ENCODE peak calls at places on chromosomes 3 and 15, in four cellular contexts. V is fibroblast of lung, I is ovary, C is choroid plexus epithelial cell. T is an unnamed sample.
A peak's percentile ranks its signal among the peaks of the same experiment; 100 is the strongest.

GRCh38 chr3:154886437-154886836 is 193.7 kb upstream of the MME start:
- DNase-seq in C (peak; percentile 95), I (no peak), V (peak; percentile 100), T (no peak)

GRCh38 chr3:43177092-43177491 is 71.2 kb upstream of the POMGNT2 start:
- DNase-seq in C (no peak), I (no peak), V (no peak), T (no peak)

GRCh38 chr3:129087138-129087702 is 26.6 kb downstream of the GP9 start:
- DNase-seq in C (peak; percentile 50), I (peak; percentile 73), V (peak; percentile 30), T (no peak)

GRCh38 chr15:67880651-67881182 is 40.9 kb upstream of the RNU6-1 start:
- DNase-seq in V (no peak), I (no peak), C (peak; percentile 43), T (peak; percentile 37)

GRCh38 chr15:100727291-100727851 is 125.0 kb downstream of the ASB7 start:
- DNase-seq in C (no peak), I (no peak), V (no peak), T (peak; percentile 65)

GRCh38 chr3:158974905-158975304 is 173.1 kb downstream of the MFSD1 start:
- DNase-seq in I (no peak), C (no peak), V (no peak), T (no peak)

GRCh38 chr15:101068961-101069734 is 150.0 kb downstream of the LRRK1 start:
- DNase-seq in C (peak; percentile 74), V (peak; percentile 90), I (peak; percentile 40), T (no peak)

GRCh38 chr3:173584834-173585831 is 187.6 kb downstream of the NLGN1 start:
- DNase-seq in V (peak; percentile 60), C (peak; percentile 33), I (peak; percentile 51), T (no peak)

GRCh38 chr15:82832601-82833209 is 23.3 kb downstream of the WHAMM start:
- DNase-seq in I (no peak), C (peak; percentile 86), V (peak; percentile 87), T (no peak)

GRCh38 chr3:36677331-36678007 is 86.9 kb downstream of the DCLK3 start:
- DNase-seq in I (no peak), C (peak; percentile 89), V (peak; percentile 39), T (no peak)

GRCh38 chr3:9779721-9780450 is 10.1 kb upstream of the CAMK1 start:
- DNase-seq in I (no peak), V (no peak), C (no peak), T (no peak)

GRCh38 chr3:79598594-79598993 is 169.2 kb downstream of the ROBO1 start:
- DNase-seq in I (peak; percentile 13), C (peak; percentile 84), V (peak; percentile 20), T (no peak)

GRCh38 chr3:7015683-7016440 is 154.9 kb downstream of the GRM7 start:
- DNase-seq in V (no peak), C (no peak), I (no peak), T (no peak)

GRCh38 chr3:133440652-133441051 is 40.8 kb downstream of the BFSP2 start:
- DNase-seq in C (peak; percentile 30), V (no peak), I (no peak), T (no peak)

GRCh38 chr3:129549006-129549800 is 6.2 kb downstream of the H1-8 start:
- DNase-seq in V (no peak), I (no peak), C (peak; percentile 56), T (no peak)

GRCh38 chr3:172680684-172681083 is 30.2 kb downstream of the NCEH1 start:
- DNase-seq in I (no peak), V (no peak), C (no peak), T (no peak)

GRCh38 chr15:76195506-76196285 is 115.6 kb downstream of the ETFA start:
- DNase-seq in I (no peak), V (no peak), C (no peak), T (no peak)

GRCh38 chr3:170081079-170081741 is 43.4 kb downstream of the GPR160 start:
- DNase-seq in V (peak; percentile 59), C (no peak), I (no peak), T (no peak)

GRCh38 chr3:38121451-38121831 is 15.5 kb downstream of the ACAA1 start:
- DNase-seq in V (no peak), I (peak; percentile 24), C (no peak), T (peak; percentile 81)

GRCh38 chr3:73485877-73486311 is 138.8 kb downstream of the PDZRN3 start:
- DNase-seq in I (no peak), V (no peak), C (no peak), T (no peak)

GRCh38 chr3:39142067-39142466 is 11.3 kb downstream of the CSRNP1 start:
- DNase-seq in I (peak; percentile 29), V (no peak), C (no peak), T (peak; percentile 85)

GRCh38 chr3:185537369-185537970 is 14.9 kb downstream of the LIPH start:
- DNase-seq in V (peak; percentile 19), I (no peak), C (peak; percentile 98), T (peak; percentile 81)

GRCh38 chr3:167837430-167837829 is 101.9 kb downstream of the SERPINI1 start:
- DNase-seq in I (no peak), C (peak; percentile 5), V (peak; percentile 52), T (no peak)

GRCh38 chr3:42473083-42473932 is 29.1 kb upstream of the VIPR1 start:
- DNase-seq in I (no peak), C (peak; percentile 42), V (peak; percentile 39), T (peak; percentile 88)

GRCh38 chr3:161104561-161105551 is at the start of gene B3GALNT1:
- DNase-seq in I (peak; percentile 57), C (peak; percentile 50), V (peak; percentile 67), T (no peak)

GRCh38 chr15:97745481-97746071 is 214.9 kb upstream of the ARRDC4 start:
- DNase-seq in C (peak; percentile 28), V (peak; percentile 6), I (no peak), T (no peak)

GRCh38 chr15:44340410-44340809 is 51.9 kb downstream of the GOLM2 start:
- DNase-seq in V (peak; percentile 69), I (no peak), C (peak; percentile 93), T (no peak)

GRCh38 chr3:57233799-57234198 is 6.3 kb downstream of the APPL1 start:
- DNase-seq in V (no peak), I (no peak), C (no peak), T (no peak)

GRCh38 chr3:185280572-185281365 is 26.9 kb upstream of the EHHADH start:
- DNase-seq in V (peak; percentile 61), C (peak; percentile 79), I (no peak), T (no peak)

DNA sequence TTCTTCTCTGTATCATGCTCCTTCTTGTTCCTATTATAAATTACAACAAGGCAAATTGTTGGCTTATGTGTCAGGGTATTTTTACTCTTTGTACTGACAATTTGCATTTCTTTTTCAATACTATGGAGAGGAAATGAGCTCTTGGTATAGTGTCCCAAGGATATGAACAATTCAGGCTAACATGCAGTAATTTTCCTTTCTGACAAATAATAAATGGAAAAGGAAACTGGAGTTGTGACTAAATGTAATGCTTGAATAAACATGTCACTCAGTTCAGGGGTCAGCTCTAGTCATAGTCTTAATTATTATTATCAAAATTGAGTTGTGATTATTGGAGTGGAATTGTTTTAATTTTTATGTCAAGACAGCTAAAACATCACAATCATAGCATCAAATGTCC is 256.0 kb upstream of the ZPLD1 start:
- DNase-seq in C (no peak), V (no peak), I (no peak), T (no peak)
- H3K4me3 ChIP-seq in C (no peak overlapping the region), V (no peak overlapping the region), I (no peak overlapping the region), T (no peak overlapping the region)

GRCh38 chr3:115814006-115814405 is 190.7 kb downstream of the GAP43 start:
- DNase-seq in C (no peak), I (no peak), V (no peak), T (no peak)
- H3K4me3 ChIP-seq in C (no peak overlapping the region), I (no peak overlapping the region), V (no peak overlapping the region), T (no peak overlapping the region)

DNA sequence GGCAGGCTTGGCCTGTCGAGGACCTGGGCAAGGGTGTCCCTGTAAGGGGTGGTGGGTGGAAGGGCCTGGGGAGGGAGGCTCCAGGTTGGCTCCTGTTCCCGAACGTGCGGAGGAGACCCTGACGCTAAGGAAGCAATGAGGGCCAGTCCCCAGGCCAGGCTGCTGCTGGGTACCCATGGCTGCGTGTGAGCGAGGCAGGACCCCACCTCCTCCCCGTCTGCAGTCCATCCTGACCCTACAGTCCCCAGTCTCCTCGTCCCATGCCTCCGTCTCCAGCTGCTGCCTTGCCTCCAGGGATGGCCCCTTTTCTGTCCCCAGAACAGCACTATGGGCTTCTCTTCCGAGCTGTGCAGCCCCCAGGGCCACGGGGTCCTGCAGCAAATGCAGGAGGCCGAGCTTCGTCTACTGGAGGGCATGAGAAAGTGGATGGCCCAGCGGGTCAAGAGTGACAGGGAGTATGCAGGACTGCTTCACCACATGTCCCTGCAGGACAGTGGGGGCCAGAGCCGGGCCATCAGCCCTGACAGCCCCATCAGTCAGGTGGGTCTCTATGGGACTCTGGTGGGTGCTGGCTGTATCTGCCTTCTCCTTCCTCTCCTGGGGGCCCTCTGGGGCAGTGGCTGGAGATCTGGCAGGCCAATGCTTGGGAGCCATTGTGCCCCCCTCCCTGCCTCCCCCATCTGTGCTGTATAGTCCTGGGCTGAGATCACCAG is 571 bp downstream of the FES start:
- DNase-seq in V (no peak), I (no peak), C (no peak), T (no peak)
- H3K4me3 ChIP-seq in V (peak overlapping the region; percentile 47), I (peak overlapping the region; percentile 56), C (peak overlapping the region; percentile 65), T (peak overlapping the region; percentile 41)

GRCh38 chr3:196792771-196793170 is 53.1 kb downstream of the PAK2 start:
- DNase-seq in V (no peak), C (peak; percentile 57), I (no peak), T (no peak)

GRCh38 chr3:196790636-196791035 is 51.0 kb downstream of the PAK2 start:
- DNase-seq in I (no peak), C (no peak), V (no peak), T (no peak)

GRCh38 chr3:196794467-196794866 is 54.8 kb downstream of the PAK2 start:
- DNase-seq in V (no peak), I (no peak), C (no peak), T (no peak)

GRCh38 chr3:196796317-196796716 is 56.7 kb downstream of the PAK2 start:
- DNase-seq in V (no peak), C (no peak), I (no peak), T (no peak)

GRCh38 chr3:196793224-196793623 is 53.6 kb downstream of the PAK2 start:
- DNase-seq in C (peak; percentile 95), V (peak; percentile 66), I (no peak), T (no peak)
- H3K4me3 ChIP-seq in C (no peak overlapping the region), V (no peak overlapping the region), I (no peak overlapping the region), T (no peak overlapping the region)

GRCh38 chr15:22880068-22880980 is 41.9 kb downstream of the NIPA2 start:
- DNase-seq in V (no peak), I (no peak), C (no peak), T (peak; percentile 81)
- H3K4me3 ChIP-seq in V (no peak overlapping the region), I (no peak overlapping the region), C (no peak overlapping the region), T (no peak overlapping the region)

T was measured in lower leg skin.